ENCODE peak calls at places on chromosome 10, in ten cellular contexts. M is fibroblast of lung, C is HCT116, G is colonic mucosa, W is hepatocyte, O is astrocyte, N is thoracic aorta, Q is cardiac muscle cell, B is DND-41, H is upper lobe of right lung. V is an unnamed sample.

GRCh38 chr10:46523881-46524470 is 32.5 kb downstream of the GPRIN2 start:
- DNase-seq in W (peak; percentile 58), M (peak; percentile 94), Q (no peak), O (peak; percentile 91), C (peak; percentile 35), N (peak; percentile 62), B (no peak), H (peak; percentile 62), G (no peak), V (peak; percentile 18)

GRCh38 chr10:13727574-13727973 is 140.8 kb downstream of the PRPF18 start:
- DNase-seq in H (no peak), C (no peak), G (no peak), O (no peak), Q (no peak), N (no peak), B (no peak), M (no peak), W (no peak), V (no peak)

GRCh38 chr10:85319150-85319549 is 990.8 kb downstream of the CCSER2 start:
- DNase-seq in B (no peak), M (no peak), O (no peak), C (no peak), N (no peak), Q (peak; percentile 44), G (no peak), H (no peak), W (peak; percentile 53), V (no peak)

GRCh38 chr10:97463363-97464132 is 17.6 kb downstream of the ZDHHC16 start:
- DNase-seq in M (peak; percentile 27), W (peak; percentile 80), N (no peak), Q (peak; percentile 62), G (peak; percentile 53), H (no peak), O (peak; percentile 30), B (peak; percentile 34), C (peak; percentile 40), V (no peak)

GRCh38 chr10:45378866-45379265 is 4.8 kb downstream of the ALOX5 start:
- DNase-seq in H (no peak), B (no peak), O (no peak), G (no peak), C (no peak), W (peak; percentile 24), N (no peak), M (no peak), Q (no peak), V (no peak)

GRCh38 chr10:8350250-8350967 is 295.9 kb downstream of the GATA3 start:
- DNase-seq in O (peak; percentile 19), Q (no peak), H (no peak), W (peak; percentile 19), G (no peak), B (no peak), N (no peak), C (no peak), M (peak; percentile 32), V (no peak)

GRCh38 chr10:79270471-79271246 is 76.6 kb upstream of the PPIF start:
- DNase-seq in W (no peak), N (no peak), O (no peak), B (no peak), G (no peak), C (no peak), M (no peak), H (no peak), Q (no peak), V (no peak)

GRCh38 chr10:6729071-6729773 is 149.1 kb upstream of the PRKCQ start:
- DNase-seq in G (no peak), Q (no peak), B (no peak), N (no peak), W (no peak), C (no peak), M (peak; percentile 72), O (peak; percentile 69), H (no peak), V (no peak)

GRCh38 chr10:82674036-82674435 is 799.0 kb downstream of the NRG3 start:
- DNase-seq in O (no peak), M (no peak), B (no peak), G (no peak), Q (no peak), C (no peak), W (no peak), H (no peak), N (no peak), V (no peak)

GRCh38 chr10:61793760-61794713 is 107.5 kb upstream of the ARID5B start:
- DNase-seq in Q (no peak), O (peak; percentile 78), W (no peak), H (no peak), B (no peak), M (peak; percentile 80), C (no peak), G (no peak), N (no peak), V (no peak)

GRCh38 chr10:44183667-44184632 is 200.9 kb downstream of the CXCL12 start:
- DNase-seq in Q (no peak), N (no peak), O (peak; percentile 31), C (no peak), M (peak; percentile 48), B (no peak), W (no peak), H (no peak), G (no peak), V (no peak)

GRCh38 chr10:132905661-132906060 is 36.7 kb downstream of the CFAP46 start:
- DNase-seq in O (no peak), B (no peak), C (no peak), H (peak; percentile 25), M (no peak), G (no peak), N (no peak), W (no peak), Q (no peak), V (no peak)

GRCh38 chr10:101566333-101567164 is 21.5 kb downstream of the POLL start:
- DNase-seq in O (peak; percentile 5), W (no peak), G (no peak), B (no peak), H (peak; percentile 59), C (no peak), N (no peak), Q (peak; percentile 59), M (peak; percentile 31), V (no peak)
- H3K4me3 ChIP-seq in O (peak overlapping the region; percentile 28), W (no peak overlapping the region), G (no peak overlapping the region), B (no peak overlapping the region), H (no peak overlapping the region), C (no peak overlapping the region), N (peak overlapping the region; percentile 30), Q (no peak overlapping the region), M (no peak overlapping the region), V (no peak overlapping the region)

DNA sequence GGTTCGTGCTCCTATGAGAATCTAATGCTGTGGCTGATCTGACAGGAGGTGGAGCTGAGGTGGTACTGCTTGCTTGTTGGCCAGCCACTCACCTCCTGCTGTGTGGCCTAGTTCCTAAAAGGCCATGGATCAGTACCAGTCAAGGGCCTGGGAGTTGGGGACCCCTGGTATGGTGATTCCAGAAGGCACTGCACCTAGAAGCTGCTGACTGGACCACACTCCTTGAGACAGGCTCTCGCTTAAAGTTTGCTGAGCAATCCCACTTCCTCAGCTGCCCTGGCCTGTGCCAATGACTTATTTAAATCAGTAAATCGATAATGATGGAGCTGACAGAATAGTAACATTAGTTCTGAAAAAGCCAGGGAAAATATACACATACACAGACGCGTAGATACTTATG is 98.6 kb upstream of the LYZL2 start:
- DNase-seq in M (no peak), H (no peak), O (no peak), Q (no peak), N (no peak), G (no peak), W (no peak), C (no peak), B (no peak), V (no peak)
- H3K27ac ChIP-seq in M (no peak overlapping the region), H (no peak overlapping the region), O (no peak overlapping the region), Q (no peak overlapping the region), N (no peak overlapping the region), G (no peak overlapping the region), W (no peak overlapping the region), C (no peak overlapping the region), B (no peak overlapping the region), V (no peak overlapping the region)

DNA sequence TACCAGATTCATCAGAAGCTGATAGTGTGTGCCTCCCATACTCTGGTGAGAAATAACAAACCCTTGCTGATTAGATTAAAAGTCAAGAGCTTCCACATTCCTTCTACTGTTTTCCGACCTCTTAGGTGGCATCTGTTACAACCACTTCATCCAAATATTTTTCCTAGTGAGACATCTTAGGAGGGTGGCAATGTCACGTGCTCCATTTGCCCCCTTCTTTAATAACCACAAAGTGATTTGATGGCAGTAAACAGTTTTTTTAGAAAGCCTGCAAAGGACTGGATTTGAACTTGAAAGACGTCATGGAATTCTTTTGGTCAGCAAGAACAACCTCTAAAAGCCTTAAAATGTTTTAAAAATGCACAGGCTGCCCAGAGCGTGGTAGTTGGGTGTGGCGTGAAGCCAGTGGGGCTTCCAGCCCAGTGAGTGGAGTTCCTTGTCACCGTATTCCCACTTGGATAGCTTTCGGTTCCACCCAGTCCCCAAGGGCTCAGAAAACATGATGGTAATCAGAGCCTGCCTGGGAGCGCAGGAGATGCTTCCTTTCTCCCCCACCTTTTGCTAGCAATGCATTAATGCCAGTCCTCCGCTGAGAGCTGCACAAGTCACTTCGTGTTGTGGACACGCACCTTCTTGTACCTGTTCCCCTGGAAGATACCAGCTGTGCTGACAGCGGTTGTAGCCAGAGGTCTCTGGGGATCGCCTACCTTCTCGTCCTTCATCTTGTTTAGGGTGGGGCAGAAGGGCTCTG is 256.4 kb downstream of the KIAA1217 start:
- DNase-seq in H (no peak), G (peak; percentile 45), W (peak; percentile 41), Q (peak; percentile 35), B (no peak), N (no peak), C (no peak), M (peak; percentile 99), O (peak; percentile 99), V (no peak)
- H3K4me3 ChIP-seq in H (peak overlapping the region; percentile 37), G (peak overlapping the region; percentile 19), W (no peak overlapping the region), Q (no peak overlapping the region), B (no peak overlapping the region), N (peak overlapping the region; percentile 48), C (peak overlapping the region; percentile 59), M (no peak overlapping the region), O (peak overlapping the region; percentile 86), V (no peak overlapping the region)

GRCh38 chr10:92240289-92241157 is 50.4 kb downstream of the CPEB3 start:
- DNase-seq in B (peak; percentile 58), O (peak; percentile 65), H (no peak), N (no peak), G (peak; percentile 86), M (peak; percentile 69), Q (peak; percentile 79), C (no peak), W (peak; percentile 78), V (no peak)

GRCh38 chr10:92242910-92243671 is 47.8 kb downstream of the CPEB3 start:
- DNase-seq in M (peak; percentile 71), B (peak; percentile 62), C (peak; percentile 58), N (no peak), W (peak; percentile 81), H (peak; percentile 70), O (peak; percentile 58), G (peak; percentile 76), Q (peak; percentile 84), V (no peak)

GRCh38 chr10:92241501-92241900 is 49.4 kb downstream of the CPEB3 start:
- DNase-seq in B (no peak), H (no peak), N (no peak), Q (no peak), O (no peak), C (no peak), W (no peak), G (no peak), M (no peak), V (no peak)

GRCh38 chr10:92241158-92241500 is 49.7 kb downstream of the CPEB3 start:
- DNase-seq in O (peak; percentile 10), W (peak; percentile 58), N (no peak), H (no peak), Q (peak; percentile 67), M (no peak), C (no peak), G (peak; percentile 34), B (peak; percentile 19), V (no peak)

GRCh38 chr10:92242380-92242779 is 48.5 kb downstream of the CPEB3 start:
- DNase-seq in N (no peak), M (no peak), H (no peak), O (no peak), W (no peak), G (no peak), C (no peak), Q (no peak), B (no peak), V (no peak)
- H3K27ac ChIP-seq in N (no peak overlapping the region), M (no peak overlapping the region), H (no peak overlapping the region), O (no peak overlapping the region), W (no peak overlapping the region), G (no peak overlapping the region), C (no peak overlapping the region), Q (peak overlapping the region; percentile 97), B (no peak overlapping the region), V (no peak overlapping the region)